ENCODE peak calls at places on chromosome 19, in five cellular contexts. D is AG08396; Y is CD8-positive, alpha-beta memory T cell; T is HT-29; L is posterior cingulate gyrus. J is an unnamed sample.

GRCh38 chr19:15181394-15181793 is 19.4 kb downstream of the NOTCH3 start:
- DNase-seq in D (no peak), L (no peak), T (peak), Y (no peak), J (no peak)

GRCh38 chr19:2722541-2723344 is 1.6 kb upstream of the DIRAS1 start:
- DNase-seq in D (peak), Y (no peak), T (no peak), L (peak), J (peak)

GRCh38 chr19:3931041-3931440 is 1.8 kb upstream of the NMRK2 start:
- DNase-seq in D (no peak), T (peak), Y (no peak), L (no peak), J (no peak)

GRCh38 chr19:33767898-33768413 is 28.7 kb upstream of the KCTD15 start:
- DNase-seq in L (no peak), Y (no peak), T (peak), D (no peak), J (peak)

GRCh38 chr19:48822514-48822913 is 11.7 kb upstream of the BCAT2 start:
- DNase-seq in Y (no peak), L (no peak), D (no peak), T (no peak), J (no peak)

GRCh38 chr19:21202865-21203494 is 61.1 kb downstream of the ZNF431 start:
- DNase-seq in Y (no peak), T (peak), L (no peak), D (peak), J (peak)

GRCh38 chr19:10593148-10593547 is 6.0 kb upstream of the AP1M2 start:
- DNase-seq in L (no peak), Y (no peak), D (no peak), T (no peak), J (no peak)

GRCh38 chr19:1833540-1833939 is 14.7 kb downstream of the REXO1 start:
- DNase-seq in Y (no peak), T (no peak), D (peak), L (no peak), J (no peak)

GRCh38 chr19:32404213-32404938 is 1.2 kb upstream of the DPY19L3 start:
- DNase-seq in L (no peak), Y (no peak), T (no peak), D (no peak), J (no peak)

GRCh38 chr19:6092329-6093286 is 17.7 kb downstream of the RFX2 start:
- DNase-seq in Y (no peak), D (peak), T (peak), L (peak), J (peak)

GRCh38 chr19:38837656-38838121 is 6.1 kb upstream of the ECH1 start:
- DNase-seq in L (peak), D (peak), T (no peak), Y (no peak), J (no peak)

GRCh38 chr19:44764975-44765948 is 12.4 kb upstream of the CBLC start:
- DNase-seq in Y (no peak), L (no peak), D (no peak), T (no peak), J (no peak)

GRCh38 chr19:31107096-31107495 is 242.1 kb downstream of the TSHZ3 start:
- DNase-seq in Y (no peak), T (no peak), D (no peak), L (no peak), J (no peak)

GRCh38 chr19:482186-483041 is 13.9 kb upstream of the MADCAM1 start:
- DNase-seq in Y (no peak), T (no peak), L (peak), D (no peak), J (no peak)

GRCh38 chr19:55667958-55668357 is 7.1 kb upstream of the EPN1 start:
- DNase-seq in Y (no peak), D (no peak), T (peak), L (no peak), J (no peak)

GRCh38 chr19:30228726-30229523 is 143.3 kb upstream of the ZNF536 start:
- DNase-seq in Y (no peak), D (peak), T (no peak), L (no peak), J (peak)

GRCh38 chr19:45485301-45486077 is 11.4 kb downstream of the RTN2 start:
- DNase-seq in D (peak), Y (peak), L (peak), T (peak), J (peak)

J was measured in Daoy.